ENCODE peak calls at places on chromosome 7, in seven cellular contexts. Q is H1, W is A549, B is tibial nerve, A is stomach, H is sigmoid colon, E is SK-N-SH. M is an unnamed sample.
A peak's percentile ranks its signal among the peaks of the same experiment; 100 is the strongest.

GRCh38 chr7:98283127-98283886 is 1.8 kb downstream of the BRI3 start:
- DNase-seq in W (no peak), A (peak; percentile 49), B (no peak), E (peak; percentile 26), Q (no peak), H (peak; percentile 77), M (peak; percentile 89)

GRCh38 chr7:149007615-149008014 is 20.7 kb downstream of the PDIA4 start:
- DNase-seq in Q (no peak), B (no peak), W (no peak), E (no peak), H (no peak), A (no peak), M (no peak)

GRCh38 chr7:116327751-116328150 is 117.4 kb downstream of the TES start:
- DNase-seq in A (no peak), E (no peak), B (no peak), Q (no peak), W (no peak), H (no peak), M (no peak)

GRCh38 chr7:96658011-96658391 is 51.6 kb downstream of the SEM1 start:
- DNase-seq in E (no peak), B (no peak), H (no peak), Q (no peak), A (no peak), W (no peak), M (no peak)

GRCh38 chr7:151014950-151015349 is 9.3 kb downstream of the ATG9B start:
- DNase-seq in E (no peak), B (no peak), H (no peak), Q (no peak), A (no peak), W (no peak), M (no peak)

GRCh38 chr7:32164341-32164996 is 94.3 kb upstream of the PDE1C start:
- DNase-seq in B (no peak), E (peak; percentile 12), A (no peak), Q (peak; percentile 47), W (peak; percentile 53), H (no peak), M (no peak)

GRCh38 chr7:6183006-6183405 is 89.4 kb downstream of the CYTH3 start:
- DNase-seq in W (no peak), H (no peak), Q (no peak), A (no peak), E (no peak), B (no peak), M (no peak)

GRCh38 chr7:95434501-95435421 is at the start of gene PON2:
- DNase-seq in Q (peak; percentile 85), W (peak; percentile 79), A (peak; percentile 81), E (peak; percentile 94), B (peak; percentile 64), H (peak; percentile 87), M (peak; percentile 86)

GRCh38 chr7:106542550-106543220 is 118.3 kb downstream of the CCDC71L start:
- DNase-seq in A (peak; percentile 60), H (peak; percentile 75), E (peak; percentile 65), B (peak; percentile 33), Q (no peak), W (peak; percentile 25), M (no peak)

GRCh38 chr7:114026486-114027089 is 107.8 kb upstream of the PPP1R3A start:
- DNase-seq in H (no peak), Q (no peak), B (no peak), A (no peak), W (peak; percentile 36), E (peak; percentile 28), M (no peak)

GRCh38 chr7:41955475-41956243 is 252.8 kb upstream of the INHBA start:
- DNase-seq in Q (peak; percentile 66), B (peak; percentile 80), A (peak; percentile 90), E (no peak), H (peak; percentile 99), W (peak; percentile 35), M (peak; percentile 80)

DNA sequence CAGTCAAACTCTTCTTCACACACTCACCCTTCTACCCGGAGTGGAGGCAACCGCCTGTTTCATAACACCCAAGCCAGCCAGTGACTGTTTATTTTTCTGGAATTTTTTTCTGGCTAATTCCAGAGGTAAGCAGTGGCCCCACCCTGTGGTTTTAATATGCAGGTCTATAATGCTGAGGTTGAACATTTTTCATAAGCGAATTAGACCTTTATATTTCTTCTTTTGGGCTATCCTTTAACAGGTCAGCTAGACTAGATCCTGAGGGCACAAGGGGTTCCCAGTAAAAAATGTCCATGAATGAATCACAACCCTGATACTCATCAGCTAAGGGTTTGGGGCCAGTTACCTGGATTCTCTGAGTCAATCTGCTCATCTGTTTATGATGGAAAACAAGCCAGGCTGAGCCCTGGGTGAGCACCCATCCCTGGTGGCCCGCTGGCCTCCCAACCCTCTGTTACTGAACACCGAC is 76.2 kb downstream of the GRB10 start:
- DNase-seq in B (no peak), H (no peak), Q (no peak), E (no peak), W (no peak), A (no peak), M (no peak)
- TF ChIP-seq EP300 in B (no peak), H (no peak), Q (no peak), E (no peak), W (no peak), A (no peak), M (no peak)

DNA sequence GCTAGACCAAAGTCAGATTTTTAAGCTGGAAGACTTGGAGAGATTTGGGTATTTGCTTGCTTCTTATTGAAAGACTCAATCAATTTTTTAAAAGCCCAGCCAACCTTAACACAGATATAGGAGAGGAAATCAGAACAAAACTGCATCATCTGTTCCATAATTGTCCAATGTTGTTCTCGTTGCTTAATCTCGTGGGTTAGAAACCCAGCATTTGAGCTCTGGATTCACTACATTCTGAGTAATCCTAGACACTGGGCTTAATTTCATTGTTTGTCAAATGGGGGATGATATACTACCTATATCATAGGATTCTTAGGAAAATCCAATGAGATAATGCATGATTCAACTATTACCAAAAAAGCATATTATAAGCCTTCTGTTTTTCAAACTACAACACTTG is 48.9 kb downstream of the CALD1 start:
- DNase-seq in B (no peak), Q (no peak), E (no peak), A (no peak), W (no peak), H (no peak), M (no peak)
- H3K4me1 ChIP-seq in B (no peaks in the 10 kb centered on the region), Q (no peaks in the 10 kb centered on the region), E (peaks cover 27% of the 10 kb centered on the region), A (peaks cover 10% of the 10 kb centered on the region), W (no peaks in the 10 kb centered on the region), H (peaks cover 86% of the 10 kb centered on the region), M (no peaks in the 10 kb centered on the region)

GRCh38 chr7:294440-295154 is 4.6 kb downstream of the FOXL3 start:
- DNase-seq in B (no peak), Q (no peak), H (no peak), W (no peak), E (no peak), A (no peak), M (no peak)
- TF ChIP-seq CTCF in B (no peak), Q (no peak), H (no peak), W (no peak), E (no peak), A (no peak), M (no peak)

DNA sequence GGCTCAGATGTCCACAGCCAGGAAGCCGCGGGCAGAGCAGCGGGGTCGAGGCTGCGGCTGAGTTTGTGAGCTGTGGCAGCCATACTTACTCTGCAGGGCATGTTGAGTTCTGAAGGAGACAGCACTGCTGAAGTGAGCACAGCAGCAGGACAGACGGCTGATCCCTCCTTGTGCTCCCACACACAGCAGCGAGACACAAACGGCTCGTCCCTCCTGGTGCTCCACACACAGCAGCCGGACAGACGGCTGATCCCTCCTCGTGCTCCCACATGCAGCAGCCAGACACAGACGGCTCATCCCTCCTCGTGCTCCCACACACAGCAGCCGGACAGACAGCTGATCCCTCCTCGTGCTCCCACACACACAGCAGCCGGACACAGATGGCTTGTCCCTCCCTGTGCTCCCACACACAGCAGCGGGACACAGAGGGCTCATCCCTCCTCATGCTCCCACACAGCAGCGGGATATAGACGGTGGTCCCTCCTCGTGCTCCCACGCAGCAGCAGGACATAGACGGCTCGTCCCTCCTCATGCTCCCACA is 305.1 kb downstream of the PTPRN2 start:
- DNase-seq in W (no peak), B (peak; percentile 10), E (no peak), H (peak; percentile 48), A (peak; percentile 15), Q (no peak), M (peak; percentile 50)
- TF ChIP-seq EP300 in W (no peak), B (no peak), E (no peak), H (no peak), A (no peak), Q (no peak), M (no peak)